ENCODE peak calls at places on chromosomes 2 and 18, in six cellular contexts. A, Z, U, B, K and C are unnamed samples. For H3K27me3, the result is how much of the 10 kb centered on the place peaks cover.

GRCh38 chr2:35871672-35872071 is 483.9 kb upstream of the CRIM1 start:
- DNase-seq in A (no peak), Z (no peak), U (no peak), B (no peak), K (no peak), C (peak)

GRCh38 chr18:38940863-38941531 is 1375.4 kb upstream of the CELF4 start:
- DNase-seq in A (no peak), Z (peak), U (peak), B (no peak), K (peak), C (no peak)

GRCh38 chr18:63162271-63163014 is 157.1 kb downstream of the BCL2 start:
- DNase-seq in A (peak), Z (peak), U (no peak), B (peak), K (peak), C (no peak)

GRCh38 chr18:54254265-54254758 is 15.0 kb upstream of the POLI start:
- DNase-seq in A (no peak), Z (peak), U (no peak), B (no peak), K (peak), C (no peak)

GRCh38 chr2:42795871-42796301 is 3.5 kb upstream of the HAAO start:
- DNase-seq in A (no peak), Z (no peak), U (no peak), B (no peak), K (peak), C (peak)

GRCh38 chr2:74481961-74482800 is 617 bp downstream of the CCDC142 start:
- DNase-seq in A (no peak), Z (peak), U (no peak), B (no peak), K (peak), C (peak)

GRCh38 chr2:26970928-26971627 is 641 bp downstream of the MAPRE3 start:
- DNase-seq in A (no peak), Z (no peak), U (peak), B (no peak), K (peak), C (peak)

GRCh38 chr2:37682473-37682872 is 11.0 kb upstream of the CDC42EP3 start:
- DNase-seq in A (no peak), Z (no peak), U (no peak), B (no peak), K (no peak), C (no peak)

GRCh38 chr2:60677376-60677775 is 78.7 kb upstream of the PAPOLG start:
- DNase-seq in A (no peak), Z (peak), U (no peak), B (no peak), K (no peak), C (no peak)

GRCh38 chr18:58362027-58362575 is 266.8 kb downstream of the ALPK2 start:
- DNase-seq in A (no peak), Z (peak), U (no peak), B (no peak), K (peak), C (no peak)

GRCh38 chr2:235458839-235459273 is 35.0 kb upstream of the AGAP1 start:
- DNase-seq in A (peak), Z (peak), U (no peak), B (peak), K (peak), C (no peak)

GRCh38 chr2:19361325-19361990 is 3.0 kb upstream of the OSR1 start:
- DNase-seq in A (no peak), Z (no peak), U (no peak), B (no peak), K (no peak), C (no peak)

GRCh38 chr2:64978514-64979268 is 10.5 kb upstream of the SLC1A4 start:
- DNase-seq in A (no peak), Z (no peak), U (no peak), B (no peak), K (peak), C (no peak)

GRCh38 chr2:222731183-222731582 is 59.7 kb downstream of the MOGAT1 start:
- DNase-seq in A (no peak), Z (no peak), U (no peak), B (no peak), K (peak), C (no peak)

GRCh38 chr2:220528180-220528579 is 900.8 kb downstream of the SLC4A3 start:
- DNase-seq in A (no peak), Z (no peak), U (no peak), B (no peak), K (no peak), C (no peak)

GRCh38 chr2:173354073-173354600 is 535 bp upstream of the CDCA7 start:
- DNase-seq in A (no peak), Z (no peak), U (no peak), B (no peak), K (no peak), C (no peak)

GRCh38 chr2:168184896-168185513 is 62.4 kb downstream of the STK39 start:
- DNase-seq in A (no peak), Z (no peak), U (no peak), B (no peak), K (peak), C (no peak)

GRCh38 chr18:77990131-77990530 is 740.5 kb downstream of the GALR1 start:
- DNase-seq in A (no peak), Z (no peak), U (no peak), B (no peak), K (no peak), C (no peak)

GRCh38 chr18:8507361-8507760 is 101.9 kb upstream of the RAB12 start:
- DNase-seq in A (no peak), Z (no peak), U (no peak), B (no peak), K (no peak), C (peak)

GRCh38 chr2:150472122-150472899 is 15.2 kb downstream of the RND3 start:
- DNase-seq in A (peak), Z (peak), U (no peak), B (peak), K (no peak), C (no peak)

GRCh38 chr2:74026674-74027294 is 42.1 kb downstream of the TET3 start:
- DNase-seq in A (no peak), Z (no peak), U (peak), B (no peak), K (no peak), C (no peak)

GRCh38 chr2:142603761-142604160 is 273.7 kb upstream of the KYNU start:
- DNase-seq in A (no peak), Z (no peak), U (no peak), B (no peak), K (no peak), C (no peak)

GRCh38 chr2:232637832-232638231 is 4.4 kb downstream of the EFHD1 start:
- DNase-seq in A (no peak), Z (no peak), U (no peak), B (no peak), K (no peak), C (no peak)
- H3K4me3 ChIP-seq in A (no peak), Z (no peak), U (no peak), B (no peak), K (no peak), C (no peak)

GRCh38 chr2:8154270-8154669 is 527.6 kb upstream of the ID2 start:
- DNase-seq in A (no peak), Z (no peak), U (no peak), B (no peak), K (peak), C (no peak)
- H3K27ac ChIP-seq in A (no peak), Z (no peak), U (no peak), B (no peak), K (no peak), C (no peak)

GRCh38 chr2:108935231-108935863 is 53.7 kb downstream of the EDAR start:
- DNase-seq in A (no peak), Z (no peak), U (no peak), B (no peak), K (no peak), C (peak)
- H3K27me3 ChIP-seq in A (under half), Z (under half), U (under half), B (under half), K (under half), C (under half)

GRCh38 chr2:238853218-238853617 is 5.3 kb downstream of the TWIST2 start:
- DNase-seq in A (no peak), Z (no peak), U (no peak), B (no peak), K (no peak), C (no peak)

GRCh38 chr2:238854246-238854645 is 6.4 kb downstream of the TWIST2 start:
- DNase-seq in A (no peak), Z (no peak), U (no peak), B (no peak), K (no peak), C (no peak)

GRCh38 chr2:238852186-238852869 is 4.4 kb downstream of the TWIST2 start:
- DNase-seq in A (no peak), Z (no peak), U (no peak), B (no peak), K (no peak), C (no peak)

GRCh38 chr2:238854699-238855111 is 6.8 kb downstream of the TWIST2 start:
- DNase-seq in A (no peak), Z (no peak), U (no peak), B (no peak), K (no peak), C (no peak)

DNA sequence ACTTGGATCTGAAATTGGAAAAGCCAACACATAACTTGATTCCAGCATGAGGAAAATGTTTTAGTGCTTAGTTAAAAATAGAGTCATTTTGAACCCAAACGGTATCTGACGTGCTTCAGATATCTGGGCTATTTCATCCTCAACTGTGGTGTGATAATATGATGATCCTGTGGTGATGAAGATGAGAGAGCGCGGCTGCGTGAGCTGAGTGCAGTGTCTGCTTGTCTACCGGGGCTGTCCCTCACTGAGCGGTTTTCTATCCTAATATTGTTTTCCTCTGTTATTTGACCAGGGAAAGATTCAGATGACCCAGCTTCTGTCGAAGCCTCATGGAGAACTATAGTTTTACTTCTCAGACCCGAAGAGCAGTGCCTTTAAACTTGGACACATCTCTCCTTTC is 5.8 kb downstream of the TWIST2 start:
- DNase-seq in A (no peak), Z (no peak), U (no peak), B (no peak), K (no peak), C (no peak)
- H3K4me3 ChIP-seq in A (no peak), Z (no peak), U (no peak), B (peak), K (no peak), C (no peak)

DNA sequence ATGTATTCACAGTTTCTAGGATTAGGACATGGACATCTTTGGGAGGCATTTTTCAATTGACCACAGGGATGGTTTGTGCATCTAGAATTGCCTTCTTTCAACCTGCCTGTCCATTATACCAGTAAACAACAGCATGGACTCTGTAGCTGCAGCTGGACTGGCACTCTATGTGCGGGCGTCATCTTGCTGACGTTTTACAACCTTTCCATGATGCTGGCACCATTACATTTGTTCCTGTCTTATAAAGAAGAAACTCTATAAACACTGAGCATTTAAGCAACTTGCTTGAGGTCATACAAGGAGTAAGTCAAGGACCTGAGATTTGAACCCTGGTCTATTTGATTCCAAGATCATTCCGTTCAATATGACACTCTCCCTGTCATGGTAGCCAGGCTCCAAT is 25.4 kb upstream of the IGFBP5 start:
- DNase-seq in A (no peak), Z (no peak), U (no peak), B (no peak), K (no peak), C (no peak)
- H3K27ac ChIP-seq in A (no peak), Z (no peak), U (no peak), B (no peak), K (no peak), C (no peak)

GRCh38 chr2:104868081-104868806 is 14.3 kb downstream of the POU3F3 start:
- DNase-seq in A (no peak), Z (no peak), U (no peak), B (no peak), K (no peak), C (no peak)
- H3K27me3 ChIP-seq in A (half or more), Z (half or more), U (under half), B (half or more), K (half or more), C (half or more)